ENCODE peak calls at places on chromosomes 4 and X, in five cellular contexts. H is IMR-90, L is H9, Q is mesenchymal stem cell, D is H1. M is an unnamed sample.

GRCh38 chr4:6093671-6094070 is 75.4 kb upstream of the C4orf50 start:
- DNase-seq in L (no peak), Q (no peak), D (no peak), H (no peak), M (no peak)

GRCh38 chr4:44916406-44916805 is 190.1 kb upstream of the GNPDA2 start:
- DNase-seq in D (no peak), L (no peak), H (no peak), Q (peak), M (no peak)

GRCh38 chr4:55445921-55446577 is 50.3 kb downstream of the TMEM165 start:
- DNase-seq in H (peak), D (no peak), Q (peak), L (no peak), M (no peak)

GRCh38 chr4:74293558-74293957 is 14.7 kb upstream of the EPGN start:
- DNase-seq in H (no peak), Q (no peak), L (no peak), D (no peak), M (no peak)

GRCh38 chr4:11693693-11694092 is 265.0 kb upstream of the HS3ST1 start:
- DNase-seq in L (no peak), H (no peak), D (no peak), Q (no peak), M (no peak)

GRCh38 chr4:1967512-1968149 is 41.1 kb downstream of the NELFA start:
- DNase-seq in D (no peak), H (peak), L (no peak), Q (peak), M (no peak)

GRCh38 chrX:39859991-39860861 is 237.5 kb downstream of the BCOR start:
- DNase-seq in D (peak), L (peak), H (peak), Q (peak), M (peak)

GRCh38 chrX:41116948-41117347 is 31.7 kb downstream of the USP9X start:
- DNase-seq in D (no peak), Q (no peak), L (no peak), H (no peak), M (no peak)

GRCh38 chr4:43556262-43556661 is 663.7 kb downstream of the GRXCR1 start:
- DNase-seq in H (no peak), D (no peak), L (no peak), Q (no peak), M (no peak)

GRCh38 chr4:98232202-98232601 is 29.0 kb upstream of the RAP1GDS1 start:
- DNase-seq in L (no peak), D (no peak), H (peak), Q (peak), M (no peak)

GRCh38 chr4:140358281-140358680 is 15.2 kb upstream of the SCOC start:
- DNase-seq in L (no peak), D (no peak), Q (no peak), H (no peak), M (no peak)

GRCh38 chr4:44056721-44057151 is 391.9 kb downstream of the KCTD8 start:
- DNase-seq in Q (peak), D (peak), L (peak), H (no peak), M (peak)

DNA sequence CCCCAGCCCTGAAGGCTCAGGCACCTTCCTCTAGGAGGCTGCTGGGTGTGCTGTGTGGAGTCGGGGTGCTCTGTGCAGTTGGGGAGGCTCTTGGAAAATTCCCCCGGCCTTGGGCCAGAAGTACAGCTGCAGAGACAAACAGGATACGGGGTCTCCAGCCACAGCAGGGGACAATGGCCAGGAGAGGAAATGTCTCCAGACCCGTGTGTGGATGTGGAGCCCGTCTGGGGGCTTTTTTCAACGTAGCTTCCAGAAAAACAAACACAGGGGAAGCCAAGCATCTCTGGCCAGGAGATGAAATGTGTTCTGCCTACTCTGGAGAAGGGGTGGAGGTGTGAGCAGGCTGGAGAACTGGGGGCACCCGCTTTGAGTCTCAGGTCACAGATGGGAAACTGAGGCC is 3.7 kb upstream of the SH3TC1 start:
- DNase-seq in H (no peak), D (no peak), Q (no peak), L (no peak), M (no peak)
- H4K91ac ChIP-seq in H (no peak), D (no peak), Q (no peak), L (no peak), M (no peak)

DNA sequence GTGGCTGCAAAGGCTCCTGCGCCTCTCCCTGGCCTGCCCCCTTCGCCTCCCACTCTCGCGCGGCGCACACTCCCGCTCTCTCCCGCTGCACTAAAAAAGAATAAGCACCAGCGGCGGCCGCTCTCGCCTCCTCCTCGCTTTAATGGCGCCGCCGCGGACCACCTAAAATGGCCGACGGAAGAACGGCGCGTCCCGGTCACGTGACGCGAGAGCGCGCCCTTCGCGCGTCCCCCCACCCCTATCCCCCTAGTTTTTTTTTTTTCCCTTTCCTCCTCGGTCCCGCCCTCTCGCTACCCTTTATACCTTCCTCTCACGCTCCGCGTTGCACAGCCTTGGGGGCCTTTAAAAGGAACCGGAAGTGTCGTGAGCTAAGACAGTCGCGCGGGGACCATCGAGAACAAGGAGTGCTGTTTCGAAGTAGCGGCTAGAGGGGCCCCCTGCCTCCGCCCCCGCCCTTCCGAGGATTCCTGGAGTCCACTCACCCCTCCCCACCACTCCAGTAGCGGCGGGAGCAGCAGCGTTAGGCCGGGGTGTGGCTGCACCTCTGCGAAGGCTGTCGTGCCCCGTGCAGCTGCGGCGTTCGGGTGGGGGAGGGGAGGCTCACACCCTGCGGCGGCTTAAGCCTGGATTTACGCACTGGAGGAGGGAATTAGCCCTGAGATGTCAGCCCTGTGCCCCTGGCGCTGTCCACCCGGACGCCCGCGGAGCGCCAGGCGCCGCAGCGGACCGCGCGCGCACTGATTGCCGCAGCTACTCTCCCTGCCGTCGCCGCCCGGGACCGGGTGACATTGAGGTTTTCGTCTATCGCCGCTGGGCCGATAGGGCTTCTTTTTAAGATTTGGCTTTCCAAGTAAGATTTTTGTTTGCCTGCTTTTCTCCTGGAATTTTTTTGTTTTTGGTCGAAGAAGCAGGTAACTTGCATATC is at the start of gene HNRNPD:
- DNase-seq in L (peak), D (peak), H (peak), Q (peak), M (peak)
- H4K91ac ChIP-seq in L (peak), D (peak), H (peak), Q (peak), M (peak)

GRCh38 chr4:78207951-78208350 is 150.8 kb downstream of the FRAS1 start:
- DNase-seq in H (no peak), L (no peak), D (no peak), Q (no peak), M (no peak)
- H4K91ac ChIP-seq in H (no peak), L (no peak), D (no peak), Q (no peak), M (no peak)

GRCh38 chr4:83114576-83114975 is at the start of gene PLAC8:
- DNase-seq in D (no peak), L (no peak), Q (peak), H (no peak), M (no peak)
- H4K91ac ChIP-seq in D (no peak), L (no peak), Q (no peak), H (no peak), M (no peak)

M was measured in neuronal stem cell.